ENCODE peak calls at places on chromosome 14, in six cellular contexts. Y is transverse colon, O is fibroblast of the aortic adventitia, E is nephron progenitor cell, I is fibroblast of lung, G is neural progenitor cell. A is an unnamed sample.

GRCh38 chr14:94679941-94680340 is 67.8 kb downstream of the SERPINA3 start:
- DNase-seq in O (no peak), E (no peak), G (no peak), I (no peak), Y (no peak), A (no peak)

GRCh38 chr14:51680031-51680430 is 28.3 kb downstream of the FRMD6 start:
- DNase-seq in E (no peak), Y (no peak), I (no peak), O (peak; percentile 38), G (no peak), A (no peak)

GRCh38 chr14:65234752-65235361 is 132.5 kb upstream of the MAX start:
- DNase-seq in G (no peak), Y (no peak), E (no peak), O (no peak), I (no peak), A (no peak)

GRCh38 chr14:67265131-67265530 is 23.9 kb downstream of the PALS1 start:
- DNase-seq in O (peak; percentile 63), E (no peak), I (peak; percentile 77), Y (no peak), G (no peak), A (peak; percentile 16)

GRCh38 chr14:64185184-64185583 is 109.0 kb downstream of the ESR2 start:
- DNase-seq in E (no peak), I (no peak), O (no peak), Y (no peak), G (no peak), A (no peak)

GRCh38 chr14:67928375-67928774 is 108.8 kb downstream of the RAD51B start:
- DNase-seq in Y (no peak), I (no peak), E (no peak), O (no peak), G (no peak), A (no peak)

GRCh38 chr14:89479802-89480201 is 62.8 kb upstream of the FOXN3 start:
- DNase-seq in E (no peak), G (no peak), Y (no peak), O (no peak), I (peak; percentile 55), A (peak; percentile 16)

GRCh38 chr14:104397956-104398355 is 181.6 kb upstream of the C14orf180 start:
- DNase-seq in E (no peak), Y (no peak), I (no peak), G (no peak), O (no peak), A (no peak)

GRCh38 chr14:89489796-89490506 is 72.9 kb upstream of the FOXN3 start:
- DNase-seq in O (peak; percentile 37), E (peak; percentile 6), I (peak; percentile 52), G (no peak), Y (no peak), A (no peak)

GRCh38 chr14:95597784-95598204 is 62.9 kb downstream of the GLRX5 start:
- DNase-seq in G (peak; percentile 82), E (peak; percentile 74), O (peak; percentile 24), Y (no peak), I (peak; percentile 29), A (peak; percentile 4)

GRCh38 chr14:77804592-77804991 is 4.7 kb downstream of the ADCK1 start:
- DNase-seq in E (no peak), I (no peak), G (peak; percentile 71), Y (peak; percentile 31), O (peak; percentile 33), A (no peak)

GRCh38 chr14:96215845-96216244 is 11.2 kb downstream of the BDKRB2 start:
- DNase-seq in E (no peak), Y (no peak), O (no peak), G (no peak), I (no peak), A (no peak)

GRCh38 chr14:93045965-93046695 is 69.6 kb downstream of the ITPK1 start:
- DNase-seq in Y (no peak), I (peak; percentile 95), G (no peak), E (no peak), O (peak; percentile 76), A (peak; percentile 78)

GRCh38 chr14:83425138-83425537 is 1891.5 kb upstream of the SEL1L start:
- DNase-seq in I (peak; percentile 57), E (no peak), O (peak; percentile 37), Y (no peak), G (no peak), A (peak; percentile 58)

GRCh38 chr14:32087173-32087861 is 10.2 kb downstream of the ARHGAP5 start:
- DNase-seq in O (peak; percentile 33), Y (no peak), I (peak; percentile 85), G (peak; percentile 58), E (no peak), A (no peak)

GRCh38 chr14:52547027-52547426 is 5.3 kb downstream of the TXNDC16 start:
- DNase-seq in G (no peak), O (no peak), I (no peak), E (no peak), Y (no peak), A (no peak)

GRCh38 chr14:43005807-43006206 is 1399.1 kb downstream of the LRFN5 start:
- DNase-seq in O (peak; percentile 42), I (no peak), G (no peak), Y (no peak), E (no peak), A (no peak)

GRCh38 chr14:33475623-33476022 is 475.3 kb downstream of the EGLN3 start:
- DNase-seq in O (peak; percentile 18), G (peak; percentile 95), I (peak; percentile 41), E (peak; percentile 66), Y (peak; percentile 73), A (no peak)

DNA sequence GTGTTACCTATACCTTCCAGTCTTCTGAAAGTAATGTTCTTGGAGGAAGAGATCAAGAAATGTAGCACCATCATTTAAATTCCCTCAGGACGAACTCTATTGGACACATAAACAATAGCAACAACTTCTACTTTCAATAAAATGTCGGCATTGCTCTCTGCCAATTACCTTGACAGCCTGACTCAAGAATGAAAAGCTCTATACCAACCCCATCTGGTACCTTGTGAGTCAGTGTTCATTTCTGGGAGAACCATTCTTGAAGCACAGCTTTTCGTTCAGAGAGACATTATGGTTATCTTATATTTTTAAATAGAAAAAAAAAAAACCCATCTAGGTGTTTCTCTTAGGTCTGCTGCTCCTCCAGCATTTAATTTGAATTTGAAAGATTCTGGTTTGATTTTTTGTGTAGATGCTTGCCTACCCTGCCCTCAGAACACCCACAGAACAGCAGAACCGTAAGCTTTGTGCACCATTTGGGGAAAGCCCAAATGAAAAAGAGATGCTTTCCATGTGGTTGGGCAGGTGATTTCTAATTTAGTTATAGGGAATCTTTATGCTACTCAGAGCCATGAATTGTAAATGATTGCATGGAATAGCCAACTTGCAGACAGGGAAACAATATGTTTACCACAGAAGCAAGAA is 156.0 kb downstream of the SAMD4A start:
- DNase-seq in I (peak; percentile 50), Y (no peak), E (no peak), O (peak; percentile 45), G (peak; percentile 56), A (no peak)
- TF ChIP-seq CTCF in I (no peak), Y (no peak), E (peak; percentile 34), O (peak; percentile 37), G (peak; percentile 54), A (no peak)

DNA sequence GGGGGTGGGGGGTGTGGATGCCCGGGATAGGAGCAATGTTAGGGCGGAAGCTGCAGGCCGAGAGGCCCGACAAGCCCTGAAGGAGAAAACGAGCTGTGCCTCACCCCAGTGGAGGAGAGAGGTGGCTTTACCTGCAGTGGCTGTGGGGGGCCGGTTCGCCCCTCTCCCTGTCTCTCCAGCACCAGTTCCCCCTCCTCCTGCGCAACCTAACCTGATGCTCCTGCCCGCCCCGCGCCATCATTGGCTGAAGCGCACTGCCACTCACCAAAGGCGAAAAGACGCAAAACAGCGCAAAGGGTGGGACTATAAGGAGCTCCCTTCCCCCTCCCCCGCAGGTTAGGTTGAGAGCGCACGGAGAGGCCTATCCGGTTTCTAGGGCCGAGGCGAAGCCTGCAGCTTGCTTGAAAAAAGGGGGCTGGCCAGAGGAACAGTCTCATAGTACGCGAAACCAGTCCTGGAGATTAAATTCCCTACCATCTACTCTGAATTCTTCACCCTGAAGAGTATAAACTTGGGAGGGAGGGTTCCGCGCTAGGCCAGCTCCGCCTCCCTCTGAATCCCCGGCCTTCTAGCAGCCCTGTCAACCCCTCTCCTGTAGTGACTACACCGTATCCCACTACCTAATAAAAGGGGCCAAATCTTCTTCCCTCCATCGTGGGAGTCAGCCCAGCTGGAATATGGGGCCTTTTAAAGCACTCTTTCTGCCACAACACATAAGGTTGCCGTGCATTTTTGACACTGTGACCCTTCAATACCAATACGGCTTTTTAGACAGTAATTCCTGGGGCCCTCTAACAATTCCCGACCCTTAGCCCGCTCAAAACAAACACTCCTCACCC is 18.6 kb downstream of the CHD8 start:
- DNase-seq in E (peak; percentile 99), G (peak; percentile 100), I (peak; percentile 99), O (peak; percentile 99), Y (peak; percentile 99), A (peak; percentile 99)
- TF ChIP-seq CTCF in E (no peak), G (no peak), I (no peak), O (no peak), Y (no peak), A (no peak)

GRCh38 chr14:73757381-73757780 is 43.2 kb upstream of the PNMA1 start:
- DNase-seq in I (no peak), G (no peak), E (no peak), O (no peak), Y (no peak), A (no peak)

GRCh38 chr14:73753887-73754880 is 40.0 kb upstream of the PNMA1 start:
- DNase-seq in I (no peak), E (no peak), Y (peak; percentile 70), G (no peak), O (no peak), A (peak; percentile 43)

GRCh38 chr14:73755434-73756014 is 41.3 kb upstream of the PNMA1 start:
- DNase-seq in I (no peak), E (no peak), G (no peak), O (no peak), Y (peak; percentile 77), A (no peak)

GRCh38 chr14:73753043-73753886 is 39.1 kb upstream of the PNMA1 start:
- DNase-seq in I (no peak), G (no peak), Y (peak; percentile 87), O (peak; percentile 33), E (no peak), A (no peak)

DNA sequence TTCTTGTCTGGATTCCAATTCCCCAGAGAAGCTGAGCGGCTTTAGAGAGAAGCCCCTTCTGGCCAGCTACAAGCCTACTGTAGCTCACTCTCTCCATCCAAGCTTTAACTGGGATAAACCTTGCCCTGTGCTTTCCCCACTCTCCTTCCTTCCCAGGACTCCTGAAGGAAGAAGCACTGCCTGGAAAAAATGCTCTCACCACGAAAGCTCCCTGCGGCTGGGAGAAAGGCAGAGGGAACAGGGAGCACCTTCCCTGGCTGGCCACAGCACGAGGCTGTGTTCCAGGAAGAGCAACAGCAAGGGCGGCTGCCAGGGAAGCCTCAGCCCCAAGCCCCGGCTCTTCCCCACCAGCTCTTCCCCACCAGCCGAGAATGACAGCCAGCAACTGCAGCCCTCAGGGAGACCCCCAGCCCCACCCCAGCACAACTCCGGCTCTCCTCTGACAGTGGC is 40.8 kb upstream of the PNMA1 start:
- DNase-seq in Y (peak; percentile 59), E (no peak), G (no peak), I (peak; percentile 88), O (peak; percentile 69), A (no peak)
- TF ChIP-seq CTCF in Y (no peak), E (no peak), G (no peak), I (no peak), O (no peak), A (no peak)

GRCh38 chr14:61321385-61322010 is at the start of gene PRKCH:
- DNase-seq in G (peak; percentile 73), I (peak; percentile 44), Y (peak; percentile 79), O (peak; percentile 11), E (peak; percentile 73), A (no peak)
- TF ChIP-seq CTCF in G (peak; percentile 31), I (peak; percentile 10), Y (no peak), O (no peak), E (no peak), A (no peak)